ENCODE peak calls at places on chromosome 15, in five cellular contexts. G, A, M, W and X are unnamed samples.

GRCh38 chr15:76566276-76566675 is 229.7 kb downstream of the ISL2 start:
- DNase-seq in G (no peak), A (peak), M (no peak), W (no peak), X (no peak)

GRCh38 chr15:44489464-44489863 is 47.5 kb upstream of the EIF3J start:
- DNase-seq in G (no peak), A (no peak), M (no peak), W (peak), X (peak)

GRCh38 chr15:48761393-48762158 is 49.3 kb downstream of the CEP152 start:
- DNase-seq in G (no peak), A (no peak), M (no peak), W (no peak), X (no peak)

GRCh38 chr15:45847645-45848044 is 212.8 kb downstream of the SQOR start:
- DNase-seq in G (no peak), A (no peak), M (no peak), W (no peak), X (no peak)

GRCh38 chr15:70956196-70956595 is 63.6 kb downstream of the LRRC49 start:
- DNase-seq in G (no peak), A (no peak), M (no peak), W (peak), X (peak)

GRCh38 chr15:45703670-45704328 is 69.0 kb downstream of the SQOR start:
- DNase-seq in G (no peak), A (no peak), M (no peak), W (no peak), X (no peak)

GRCh38 chr15:38893920-38894259 is 329.3 kb upstream of the RASGRP1 start:
- DNase-seq in G (no peak), A (no peak), M (no peak), W (no peak), X (no peak)

GRCh38 chr15:67564590-67565345 is 22.3 kb downstream of the MAP2K5 start:
- DNase-seq in G (peak), A (no peak), M (no peak), W (peak), X (no peak)

GRCh38 chr15:71238926-71239325 is 123.7 kb downstream of the THSD4 start:
- DNase-seq in G (no peak), A (no peak), M (no peak), W (peak), X (no peak)

GRCh38 chr15:72760590-72761260 is 22.8 kb downstream of the ADPGK start:
- DNase-seq in G (no peak), A (no peak), M (no peak), W (no peak), X (no peak)

GRCh38 chr15:39194431-39194830 is 386.4 kb upstream of the THBS1 start:
- DNase-seq in G (no peak), A (no peak), M (no peak), W (peak), X (no peak)

GRCh38 chr15:58327958-58328357 is 103.8 kb upstream of the LIPC start:
- DNase-seq in G (no peak), A (no peak), M (no peak), W (no peak), X (no peak)

GRCh38 chr15:66964791-66965190 is 100.6 kb upstream of the SMAD3 start:
- DNase-seq in G (no peak), A (no peak), M (no peak), W (no peak), X (no peak)

GRCh38 chr15:40310001-40310959 is 2.5 kb upstream of the PLCB2 start:
- DNase-seq in G (peak), A (no peak), M (no peak), W (peak), X (peak)

GRCh38 chr15:91652610-91653207 is 200.8 kb upstream of the SLCO3A1 start:
- DNase-seq in G (no peak), A (no peak), M (no peak), W (no peak), X (no peak)

GRCh38 chr15:75532413-75533250 is 46.5 kb downstream of the PTPN9 start:
- DNase-seq in G (peak), A (no peak), M (no peak), W (peak), X (peak)

GRCh38 chr15:31975446-31976229 is 54.7 kb upstream of the CHRNA7 start:
- DNase-seq in G (peak), A (peak), M (peak), W (peak), X (peak)

GRCh38 chr15:40048155-40048792 is 9.3 kb upstream of the SRP14 start:
- DNase-seq in G (peak), A (no peak), M (peak), W (no peak), X (no peak)

GRCh38 chr15:100049936-100050876 is 291.6 kb downstream of the ADAMTS17 start:
- DNase-seq in G (no peak), A (no peak), M (no peak), W (no peak), X (no peak)

GRCh38 chr15:40441736-40442531 is 1.2 kb downstream of the BAHD1 start:
- DNase-seq in G (peak), A (peak), M (no peak), W (no peak), X (no peak)

GRCh38 chr15:77457619-77458265 is 37.1 kb downstream of the HMG20A start:
- DNase-seq in G (no peak), A (no peak), M (no peak), W (peak), X (peak)

GRCh38 chr15:69579950-69580618 is 127.5 kb downstream of the RPLP1 start:
- DNase-seq in G (no peak), A (no peak), M (no peak), W (no peak), X (no peak)